ENCODE peak calls at places on chromosomes 1 and 21, in four cellular contexts. One of them, this sample, is unnamed.

GRCh38 chr1:10033359-10033845 is 644 bp downstream of the UBE4B start:
- DNase-seq in hepatocyte: peak; percentile 58
- DNase-seq in pancreas: no peak
- DNase-seq in effector memory CD4-positive, alpha-beta T cell: no peak
- DNase-seq in this sample: no peak

GRCh38 chr21:43986544-43987451 is 25.3 kb upstream of the TRAPPC10 start:
- DNase-seq in effector memory CD4-positive, alpha-beta T cell: no peak
- DNase-seq in pancreas: no peak
- DNase-seq in hepatocyte: no peak
- DNase-seq in this sample: no peak

GRCh38 chr1:46616277-46617107 is at the start of gene MOB3C:
- DNase-seq in effector memory CD4-positive, alpha-beta T cell: peak; percentile 38
- DNase-seq in hepatocyte: peak; percentile 84
- DNase-seq in pancreas: peak; percentile 86
- DNase-seq in this sample: peak; percentile 72

GRCh38 chr1:191669629-191670028 is 488.6 kb upstream of the RGS18 start:
- DNase-seq in effector memory CD4-positive, alpha-beta T cell: no peak
- DNase-seq in pancreas: no peak
- DNase-seq in hepatocyte: no peak
- DNase-seq in this sample: no peak

GRCh38 chr1:63366915-63367217 is 561 bp upstream of the ALG6 start:
- DNase-seq in hepatocyte: no peak
- DNase-seq in pancreas: no peak
- DNase-seq in effector memory CD4-positive, alpha-beta T cell: no peak
- DNase-seq in this sample: no peak

GRCh38 chr1:10292188-10292587 is 81.8 kb downstream of the KIF1B start:
- DNase-seq in pancreas: no peak
- DNase-seq in hepatocyte: no peak
- DNase-seq in effector memory CD4-positive, alpha-beta T cell: no peak
- DNase-seq in this sample: no peak

GRCh38 chr1:221634010-221634409 is 107.9 kb downstream of the DUSP10 start:
- DNase-seq in pancreas: no peak
- DNase-seq in effector memory CD4-positive, alpha-beta T cell: no peak
- DNase-seq in hepatocyte: no peak
- DNase-seq in this sample: no peak

GRCh38 chr1:89673251-89673650 is 40.3 kb downstream of the LRRC8C start:
- DNase-seq in effector memory CD4-positive, alpha-beta T cell: no peak
- DNase-seq in hepatocyte: no peak
- DNase-seq in pancreas: no peak
- DNase-seq in this sample: no peak

GRCh38 chr21:42381347-42381984 is 14.4 kb downstream of the TMPRSS3 start:
- DNase-seq in pancreas: no peak
- DNase-seq in effector memory CD4-positive, alpha-beta T cell: no peak
- DNase-seq in hepatocyte: peak; percentile 71
- DNase-seq in this sample: peak; percentile 28

GRCh38 chr1:53699981-53700380 is 39.0 kb downstream of the GLIS1 start:
- DNase-seq in effector memory CD4-positive, alpha-beta T cell: no peak
- DNase-seq in hepatocyte: no peak
- DNase-seq in pancreas: no peak
- DNase-seq in this sample: no peak

GRCh38 chr1:228321478-228321877 is 85.2 kb downstream of the TRIM11 start:
- DNase-seq in effector memory CD4-positive, alpha-beta T cell: no peak
- DNase-seq in pancreas: peak; percentile 41
- DNase-seq in hepatocyte: no peak
- DNase-seq in this sample: no peak

GRCh38 chr1:58571616-58572015 is 5.4 kb downstream of the TACSTD2 start:
- DNase-seq in hepatocyte: no peak
- DNase-seq in effector memory CD4-positive, alpha-beta T cell: no peak
- DNase-seq in pancreas: no peak
- DNase-seq in this sample: no peak

GRCh38 chr1:207259391-207259790 is 62.1 kb upstream of the CD55 start:
- DNase-seq in hepatocyte: no peak
- DNase-seq in pancreas: no peak
- DNase-seq in effector memory CD4-positive, alpha-beta T cell: no peak
- DNase-seq in this sample: no peak

GRCh38 chr1:197140123-197140522 is 6.3 kb downstream of the ASPM start:
- DNase-seq in pancreas: no peak
- DNase-seq in effector memory CD4-positive, alpha-beta T cell: no peak
- DNase-seq in hepatocyte: no peak
- DNase-seq in this sample: no peak

GRCh38 chr21:16084776-16085364 is 355.1 kb downstream of the USP25 start:
- DNase-seq in effector memory CD4-positive, alpha-beta T cell: no peak
- DNase-seq in hepatocyte: no peak
- DNase-seq in pancreas: no peak
- DNase-seq in this sample: no peak

GRCh38 chr1:19166066-19166465 is 44.0 kb downstream of the UBR4 start:
- DNase-seq in hepatocyte: no peak
- DNase-seq in effector memory CD4-positive, alpha-beta T cell: no peak
- DNase-seq in pancreas: no peak
- DNase-seq in this sample: no peak

GRCh38 chr1:171252482-171252881 is 4.2 kb downstream of the FMO1 start:
- DNase-seq in pancreas: no peak
- DNase-seq in effector memory CD4-positive, alpha-beta T cell: no peak
- DNase-seq in hepatocyte: no peak
- DNase-seq in this sample: no peak

GRCh38 chr1:232968965-232969364 is 18.6 kb downstream of the NTPCR start:
- DNase-seq in pancreas: no peak
- DNase-seq in effector memory CD4-positive, alpha-beta T cell: no peak
- DNase-seq in hepatocyte: no peak
- DNase-seq in this sample: no peak

GRCh38 chr1:3014041-3014440 is 7.2 kb upstream of the ACTRT2 start:
- DNase-seq in effector memory CD4-positive, alpha-beta T cell: no peak
- DNase-seq in hepatocyte: no peak
- DNase-seq in pancreas: no peak
- DNase-seq in this sample: no peak

GRCh38 chr21:38171723-38172344 is 85.0 kb upstream of the KCNJ15 start:
- DNase-seq in pancreas: no peak
- DNase-seq in effector memory CD4-positive, alpha-beta T cell: no peak
- DNase-seq in hepatocyte: peak; percentile 35
- DNase-seq in this sample: no peak

GRCh38 chr1:236041899-236042618 is 22.8 kb downstream of the NID1 start:
- DNase-seq in pancreas: no peak
- DNase-seq in effector memory CD4-positive, alpha-beta T cell: no peak
- DNase-seq in hepatocyte: no peak
- DNase-seq in this sample: no peak
- H3K4me3 ChIP-seq in pancreas: no peak overlapping the region
- H3K4me3 ChIP-seq in effector memory CD4-positive, alpha-beta T cell: no peak overlapping the region
- H3K4me3 ChIP-seq in hepatocyte: no peak overlapping the region
- H3K4me3 ChIP-seq in this sample: no peak overlapping the region

GRCh38 chr1:65372557-65372956 is 47.9 kb upstream of the LEPR start:
- DNase-seq in pancreas: no peak
- DNase-seq in effector memory CD4-positive, alpha-beta T cell: no peak
- DNase-seq in hepatocyte: no peak
- DNase-seq in this sample: no peak
- H3K4me3 ChIP-seq in pancreas: no peak overlapping the region
- H3K4me3 ChIP-seq in effector memory CD4-positive, alpha-beta T cell: no peak overlapping the region
- H3K4me3 ChIP-seq in hepatocyte: no peak overlapping the region
- H3K4me3 ChIP-seq in this sample: no peak overlapping the region

GRCh38 chr1:235971571-235972315 is 93.1 kb downstream of the NID1 start:
- DNase-seq in hepatocyte: peak; percentile 93
- DNase-seq in effector memory CD4-positive, alpha-beta T cell: peak; percentile 58
- DNase-seq in pancreas: peak; percentile 82
- DNase-seq in this sample: peak; percentile 89
- H3K4me3 ChIP-seq in hepatocyte: no peak overlapping the region
- H3K4me3 ChIP-seq in effector memory CD4-positive, alpha-beta T cell: no peak overlapping the region
- H3K4me3 ChIP-seq in pancreas: peak overlapping the region; percentile 41
- H3K4me3 ChIP-seq in this sample: peak overlapping the region; percentile 46

DNA sequence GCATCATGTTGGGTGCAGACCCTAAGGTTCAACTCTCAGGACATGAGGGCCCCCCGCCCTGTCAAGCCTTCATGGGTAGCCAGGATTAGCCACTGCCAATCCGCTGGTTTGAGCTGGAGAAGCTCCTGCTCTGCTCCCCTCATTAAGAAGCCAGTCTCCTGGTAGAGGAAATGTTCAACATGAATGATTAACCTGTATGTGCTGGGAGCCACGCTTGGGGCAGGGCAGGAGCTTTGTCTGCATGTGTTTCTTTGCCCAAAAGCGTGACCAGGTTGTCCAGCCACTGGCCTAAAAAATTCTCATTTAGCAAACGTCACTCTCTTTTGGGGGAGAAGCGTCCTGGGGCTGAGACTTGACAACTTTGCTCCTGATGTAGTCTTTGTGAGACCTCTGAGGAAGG is 96.5 kb downstream of the RRAGC start:
- DNase-seq in effector memory CD4-positive, alpha-beta T cell: no peak
- DNase-seq in pancreas: no peak
- DNase-seq in hepatocyte: no peak
- DNase-seq in this sample: no peak
- H3K4me3 ChIP-seq in effector memory CD4-positive, alpha-beta T cell: no peak overlapping the region
- H3K4me3 ChIP-seq in pancreas: no peak overlapping the region
- H3K4me3 ChIP-seq in hepatocyte: no peak overlapping the region
- H3K4me3 ChIP-seq in this sample: no peak overlapping the region

GRCh38 chr1:16149702-16150488 is 6.0 kb downstream of the EPHA2 start:
- DNase-seq in hepatocyte: no peak
- DNase-seq in effector memory CD4-positive, alpha-beta T cell: no peak
- DNase-seq in pancreas: no peak
- DNase-seq in this sample: no peak

GRCh38 chr1:16152521-16153087 is 3.3 kb downstream of the EPHA2 start:
- DNase-seq in effector memory CD4-positive, alpha-beta T cell: no peak
- DNase-seq in pancreas: no peak
- DNase-seq in hepatocyte: peak; percentile 53
- DNase-seq in this sample: no peak

GRCh38 chr1:16151985-16152384 is 3.9 kb downstream of the EPHA2 start:
- DNase-seq in pancreas: no peak
- DNase-seq in hepatocyte: no peak
- DNase-seq in effector memory CD4-positive, alpha-beta T cell: no peak
- DNase-seq in this sample: no peak

GRCh38 chr1:16150508-16150907 is 5.4 kb downstream of the EPHA2 start:
- DNase-seq in pancreas: no peak
- DNase-seq in effector memory CD4-positive, alpha-beta T cell: no peak
- DNase-seq in hepatocyte: no peak
- DNase-seq in this sample: no peak

DNA sequence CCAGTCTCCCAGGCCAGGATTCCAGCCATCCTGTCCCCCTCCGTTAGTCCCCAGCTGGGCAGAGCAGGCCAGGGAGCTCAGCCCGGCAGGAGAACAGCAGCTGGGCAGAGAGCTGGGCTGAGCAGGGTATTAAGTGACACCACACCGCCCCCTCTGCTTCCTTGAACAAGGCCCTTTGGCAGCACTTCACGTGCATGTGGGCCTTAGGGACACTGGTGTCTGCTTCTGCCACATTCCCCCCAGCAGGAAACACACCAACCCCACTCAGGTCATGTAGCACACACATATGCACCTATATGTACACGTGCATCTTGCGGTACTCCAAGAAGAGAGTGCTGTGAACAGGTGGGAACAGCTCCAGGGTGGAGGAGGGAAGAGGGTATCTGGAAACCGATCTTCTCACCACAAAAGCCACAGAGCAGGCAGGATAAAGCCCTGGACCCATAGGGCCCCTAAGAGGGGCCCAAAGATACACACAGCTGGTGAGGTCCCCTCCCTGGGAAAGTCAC is 4.6 kb downstream of the EPHA2 start:
- DNase-seq in hepatocyte: no peak
- DNase-seq in effector memory CD4-positive, alpha-beta T cell: no peak
- DNase-seq in pancreas: no peak
- DNase-seq in this sample: no peak
- H3K4me3 ChIP-seq in hepatocyte: no peak overlapping the region
- H3K4me3 ChIP-seq in effector memory CD4-positive, alpha-beta T cell: no peak overlapping the region
- H3K4me3 ChIP-seq in pancreas: no peak overlapping the region
- H3K4me3 ChIP-seq in this sample: no peak overlapping the region